ENCODE peak calls at places on chromosome 17, in six cellular contexts. R is spleen, C is upper lobe of left lung, F is GM12892, A is esophagus squamous epithelium, T is body of pancreas. N is an unnamed sample.

GRCh38 chr17:32197987-32198386 is 55.7 kb downstream of the RHOT1 start:
- DNase-seq in F (no peak), T (no peak), C (no peak), R (no peak), A (no peak), N (no peak)

GRCh38 chr17:46061435-46061834 is 62.4 kb downstream of the STH start:
- DNase-seq in F (no peak), C (no peak), A (no peak), R (no peak), T (no peak), N (no peak)

GRCh38 chr17:64507418-64507766 is 615 bp downstream of the CEP95 start:
- DNase-seq in F (no peak), A (no peak), T (peak), C (no peak), R (no peak), N (peak)

GRCh38 chr17:3502466-3502865 is 26.7 kb downstream of the ASPA start:
- DNase-seq in F (no peak), C (no peak), A (no peak), T (no peak), R (no peak), N (no peak)

GRCh38 chr17:17545984-17546383 is 45.5 kb downstream of the PEMT start:
- DNase-seq in C (no peak), T (no peak), R (no peak), A (no peak), F (no peak), N (no peak)

GRCh38 chr17:40303009-40303657 is 5.8 kb upstream of the RARA start:
- DNase-seq in C (no peak), A (no peak), R (no peak), T (peak), F (no peak), N (no peak)

GRCh38 chr17:16527298-16527697 is 35.3 kb upstream of the LRRC75A start:
- DNase-seq in C (no peak), T (no peak), F (no peak), R (no peak), A (no peak), N (no peak)

GRCh38 chr17:45432405-45433113 is at the start of gene ARHGAP27:
- DNase-seq in A (no peak), T (no peak), F (no peak), R (peak), C (peak), N (no peak)

GRCh38 chr17:67491009-67491677 is 114.1 kb downstream of the PITPNC1 start:
- DNase-seq in T (peak), C (peak), A (no peak), F (no peak), R (peak), N (peak)

GRCh38 chr17:78407387-78407990 is 29.0 kb downstream of the PGS1 start:
- DNase-seq in R (no peak), F (no peak), C (no peak), A (no peak), T (no peak), N (no peak)

GRCh38 chr17:71071837-71072236 is 902.5 kb downstream of the KCNJ2 start:
- DNase-seq in C (no peak), F (no peak), R (no peak), A (no peak), T (no peak), N (peak)

GRCh38 chr17:12637015-12637414 is 28.7 kb upstream of the MYOCD start:
- DNase-seq in T (no peak), F (no peak), C (no peak), R (no peak), A (no peak), N (no peak)

GRCh38 chr17:62671553-62671952 is 44.1 kb downstream of the MRC2 start:
- DNase-seq in R (no peak), F (no peak), T (no peak), C (no peak), A (no peak), N (no peak)

GRCh38 chr17:43524945-43525575 is 21.1 kb downstream of the ETV4 start:
- DNase-seq in C (no peak), T (no peak), A (no peak), F (no peak), R (no peak), N (no peak)

GRCh38 chr17:48244121-48244711 is 136.7 kb downstream of the SNX11 start:
- DNase-seq in T (no peak), R (no peak), F (no peak), A (no peak), C (no peak), N (no peak)
- TF ChIP-seq POLR2A in T (no peak), R (no peak), F (no peak), A (no peak), C (no peak), N (no peak)

GRCh38 chr17:76737676-76738467 is at the start of gene MFSD11:
- DNase-seq in R (peak), A (no peak), F (peak), T (peak), C (peak), N (peak)
- TF ChIP-seq POLR2A in R (peak), A (peak), F (no peak), T (no peak), C (no peak), N (peak)

GRCh38 chr17:27293898-27294688 is at the start of gene WSB1:
- DNase-seq in T (peak), C (peak), F (peak), R (peak), A (peak), N (peak)
- TF ChIP-seq POLR2A in T (peak), C (peak), F (peak), R (peak), A (peak), N (peak)

DNA sequence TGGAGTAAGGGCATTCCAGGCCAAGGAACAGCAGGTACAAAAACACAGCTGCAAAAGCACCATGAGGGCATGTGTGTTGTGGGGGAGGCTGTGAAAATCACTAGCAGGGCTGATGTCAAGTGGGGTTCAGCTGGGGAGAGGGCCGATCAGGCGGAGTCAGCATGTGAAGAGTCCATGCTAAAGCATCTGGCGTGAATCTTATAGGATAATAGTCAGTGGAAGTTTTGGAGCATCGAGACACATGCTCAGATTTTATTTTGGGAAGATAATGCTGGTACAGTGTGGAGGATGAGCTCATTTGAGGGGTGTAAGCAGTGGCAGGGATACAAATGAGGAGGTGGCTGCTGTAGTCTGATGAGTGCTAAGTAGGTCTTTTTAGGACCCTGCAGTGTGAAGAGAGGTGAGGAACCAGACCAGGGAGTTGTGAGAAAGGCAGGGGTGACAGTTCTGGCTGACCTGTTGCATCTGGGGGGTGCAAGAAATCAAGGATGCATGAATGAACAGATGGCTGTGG is 30.3 kb downstream of the MMD start:
- DNase-seq in C (no peak), R (no peak), T (no peak), F (no peak), A (no peak), N (no peak)
- TF ChIP-seq POLR2A in C (no peak), R (no peak), T (no peak), F (no peak), A (no peak), N (no peak)

GRCh38 chr17:50396261-50397110 is 837 bp downstream of the LRRC59 start:
- DNase-seq in T (peak), A (no peak), F (no peak), R (no peak), C (peak), N (peak)
- TF ChIP-seq POLR2A in T (peak), A (no peak), F (no peak), R (no peak), C (no peak), N (no peak)

DNA sequence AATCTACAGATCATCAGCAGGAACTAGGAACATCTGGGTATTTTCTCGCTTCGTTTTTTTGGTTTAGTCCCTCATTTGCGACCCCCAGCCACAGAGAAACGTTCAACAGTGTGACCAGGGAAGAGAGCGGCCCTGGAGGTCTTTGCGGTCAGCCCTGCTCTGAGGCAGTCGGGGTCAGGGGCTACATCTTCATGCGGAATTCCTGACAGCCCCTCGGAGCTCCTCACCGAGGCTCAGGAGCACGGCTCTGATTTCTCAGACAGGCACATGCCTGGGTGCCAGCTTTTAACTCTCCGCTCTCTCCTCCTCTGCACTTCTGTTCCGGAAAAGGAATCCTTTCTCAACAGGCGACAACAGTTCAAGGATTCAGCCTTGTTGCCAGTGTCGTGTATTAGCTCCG is 8.0 kb upstream of the WDR45B start:
- DNase-seq in T (no peak), C (no peak), A (no peak), R (no peak), F (no peak), N (no peak)
- TF ChIP-seq POLR2A in T (no peak), C (no peak), A (no peak), R (no peak), F (no peak), N (no peak)

GRCh38 chr17:38667099-38667786 is 7.5 kb downstream of the EPOP start:
- DNase-seq in R (peak), A (no peak), T (peak), C (peak), F (peak), N (peak)
- TF ChIP-seq POLR2A in R (no peak), A (no peak), T (no peak), C (no peak), F (no peak), N (no peak)

GRCh38 chr17:10698116-10698818 is 873 bp downstream of the ADPRM start:
- DNase-seq in F (no peak), C (no peak), A (no peak), T (no peak), R (no peak), N (no peak)

GRCh38 chr17:10702574-10702973 is 5.2 kb downstream of the ADPRM start:
- DNase-seq in F (no peak), A (no peak), C (no peak), T (no peak), R (no peak), N (no peak)

GRCh38 chr17:10699861-10700260 is 2.5 kb downstream of the ADPRM start:
- DNase-seq in F (no peak), A (no peak), C (no peak), T (no peak), R (no peak), N (no peak)

GRCh38 chr17:10697092-10698081 is at the start of the genes ADPRM and SCO1:
- DNase-seq in R (peak), C (peak), F (peak), T (peak), A (peak), N (peak)
- TF ChIP-seq POLR2A in R (peak), C (no peak), F (peak), T (peak), A (peak), N (peak)

DNA sequence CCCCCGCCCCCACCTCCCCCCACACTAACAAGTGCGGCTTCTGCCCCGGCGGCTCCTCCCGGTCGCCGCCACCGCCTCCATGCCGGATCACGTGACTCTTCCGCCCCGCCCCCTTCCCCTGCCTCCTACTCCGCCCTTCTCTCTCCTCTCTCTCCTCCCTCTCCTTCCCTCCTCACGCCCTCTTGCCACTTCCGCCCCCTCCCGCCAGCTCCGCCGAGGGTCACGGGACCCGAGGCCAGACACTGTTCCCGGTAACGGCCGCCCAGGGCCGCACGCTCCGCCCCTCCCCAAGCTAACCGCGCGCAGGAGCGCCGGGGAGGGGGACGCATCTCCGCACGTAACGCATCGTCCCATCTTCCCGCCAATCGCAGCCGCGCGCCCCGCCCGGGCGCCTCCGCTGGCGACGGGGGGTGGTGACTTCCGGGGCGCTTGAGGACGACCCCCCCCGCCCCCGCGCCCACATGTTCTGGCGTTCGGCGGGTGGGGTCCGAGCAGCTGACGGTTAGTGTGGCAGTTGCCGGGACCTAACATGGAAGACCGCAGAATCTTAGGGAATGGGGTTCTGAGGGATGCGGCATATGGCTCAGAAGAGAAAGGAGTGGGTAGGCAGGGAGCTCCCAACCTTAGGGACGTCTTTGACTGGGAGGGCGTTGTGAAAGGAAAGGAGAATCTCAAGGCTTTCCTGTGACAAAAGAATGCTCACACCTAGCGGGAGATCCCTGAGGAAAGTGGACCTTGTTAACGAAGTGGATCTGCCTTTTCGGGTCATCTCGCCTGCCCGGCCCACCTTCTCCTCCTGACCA is at the start of gene USP32:
- DNase-seq in F (peak), T (peak), R (peak), A (peak), C (peak), N (peak)
- TF ChIP-seq POLR2A in F (peak), T (peak), R (peak), A (no peak), C (no peak), N (peak)

N was measured in H54.